ENCODE peak calls at places on chromosome 10, in four cellular contexts. J, K, P and O are unnamed samples.
A peak's percentile ranks its signal among the peaks of the same experiment; 100 is the strongest.

GRCh38 chr10:75440271-75440793 is 8.9 kb downstream of the LRMDA start:
- DNase-seq in J (no peak), K (no peak), P (no peak), O (no peak)

GRCh38 chr10:83908987-83909386 is 230.3 kb upstream of the GHITM start:
- DNase-seq in J (no peak), K (no peak), P (peak; percentile 90), O (no peak)

GRCh38 chr10:125002423-125003145 is 60.7 kb downstream of the ZRANB1 start:
- DNase-seq in J (no peak), K (peak; percentile 13), P (no peak), O (no peak)

GRCh38 chr10:122282253-122282671 is 11.2 kb downstream of the BTBD16 start:
- DNase-seq in J (no peak), K (no peak), P (no peak), O (no peak)

GRCh38 chr10:60803433-60803832 is 25.2 kb downstream of the CDK1 start:
- DNase-seq in J (no peak), K (no peak), P (no peak), O (no peak)

GRCh38 chr10:12709516-12709915 is 292.0 kb downstream of the CCDC3 start:
- DNase-seq in J (no peak), K (no peak), P (no peak), O (no peak)

GRCh38 chr10:70828923-70829322 is 13.2 kb downstream of the SGPL1 start:
- DNase-seq in J (no peak), K (no peak), P (no peak), O (no peak)

GRCh38 chr10:88735661-88736060 is 24.2 kb upstream of the LIPN start:
- DNase-seq in J (no peak), K (no peak), P (no peak), O (no peak)

GRCh38 chr10:114388275-114388674 is 16.0 kb downstream of the AFAP1L2 start:
- DNase-seq in J (no peak), K (no peak), P (no peak), O (no peak)

GRCh38 chr10:97333351-97333600 is 1.3 kb downstream of the FRAT2 start:
- DNase-seq in J (no peak), K (no peak), P (peak; percentile 62), O (no peak)

GRCh38 chr10:12416396-12417090 is 67.2 kb downstream of the CAMK1D start:
- DNase-seq in J (no peak), K (no peak), P (no peak), O (no peak)

GRCh38 chr10:24723788-24724380 is at the start of gene ARHGAP21:
- DNase-seq in J (peak; percentile 20), K (peak; percentile 81), P (peak; percentile 73), O (peak; percentile 78)

GRCh38 chr10:97075961-97076525 is 109.7 kb downstream of the SLIT1 start:
- DNase-seq in J (no peak), K (no peak), P (no peak), O (no peak)

GRCh38 chr10:67539312-67539711 is 156.7 kb downstream of the CTNNA3 start:
- DNase-seq in J (no peak), K (no peak), P (no peak), O (no peak)

GRCh38 chr10:88281592-88282268 is 301.4 kb downstream of the RNLS start:
- DNase-seq in J (no peak), K (no peak), P (no peak), O (no peak)

GRCh38 chr10:21171936-21172773 is 275.0 kb upstream of the NEBL start:
- DNase-seq in J (no peak), K (no peak), P (peak; percentile 14), O (no peak)

GRCh38 chr10:132028706-132029105 is 37.0 kb upstream of the JAKMIP3 start:
- DNase-seq in J (no peak), K (no peak), P (no peak), O (no peak)

GRCh38 chr10:16816142-16816541 is 1.1 kb downstream of the RSU1 start:
- DNase-seq in J (no peak), K (no peak), P (no peak), O (no peak)

GRCh38 chr10:76583711-76584161 is 1053.9 kb downstream of the KCNMA1 start:
- DNase-seq in J (no peak), K (no peak), P (peak; percentile 3), O (no peak)

GRCh38 chr10:124647421-124648130 is 96.6 kb downstream of the FAM53B start:
- DNase-seq in J (peak; percentile 65), K (peak; percentile 76), P (no peak), O (peak; percentile 65)

GRCh38 chr10:18254086-18254485 is 113.9 kb downstream of the CACNB2 start:
- DNase-seq in J (no peak), K (no peak), P (no peak), O (no peak)

DNA sequence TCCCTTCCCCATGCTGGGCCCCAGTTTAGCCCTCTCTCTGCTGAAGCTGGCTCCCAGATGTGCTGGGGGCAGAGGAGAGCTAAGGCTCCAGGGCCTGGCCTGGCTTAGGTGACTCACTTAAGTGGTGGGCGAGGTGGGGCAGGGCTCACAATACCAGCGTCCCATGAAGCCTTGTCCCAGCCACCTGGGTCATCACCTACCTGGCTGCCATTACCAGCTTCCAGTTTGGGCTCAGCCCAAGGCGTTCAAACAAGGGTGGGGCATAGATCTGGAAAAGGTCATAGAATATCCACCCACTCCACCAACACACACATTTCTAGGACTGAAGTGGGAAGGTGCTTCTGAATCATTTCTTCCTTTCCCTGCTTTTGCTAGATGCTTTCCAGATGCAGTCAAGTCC is 8.3 kb downstream of the KAZALD1 start:
- DNase-seq in J (no peak), K (no peak), P (no peak), O (no peak)
- H3K4me1 ChIP-seq in J (peaks cover 18% of the 10 kb centered on the region), K (peaks cover 41% of the 10 kb centered on the region), P (peaks cover 11% of the 10 kb centered on the region), O (peaks cover 42% of the 10 kb centered on the region)

GRCh38 chr10:4931587-4931986 is 31.6 kb upstream of the AKR1C1 start:
- DNase-seq in J (no peak), K (no peak), P (no peak), O (no peak)

GRCh38 chr10:4926400-4926799 is 36.8 kb upstream of the AKR1C1 start:
- DNase-seq in J (no peak), K (no peak), P (no peak), O (no peak)
- TF ChIP-seq CTCF in J (no peak), K (no peak), P (no peak), O (no peak)

GRCh38 chr10:127196955-127197432 is 603 bp upstream of the INSYN2A start:
- DNase-seq in J (no peak), K (no peak), P (no peak), O (no peak)
- H3K27me3 ChIP-seq in J (no peaks in the 10 kb centered on the region), K (peaks cover 21% of the 10 kb centered on the region), P (peaks cover 62% of the 10 kb centered on the region), O (no peaks in the 10 kb centered on the region)

GRCh38 chr10:102799691-102800435 is 37.4 kb downstream of the CYP17A1 start:
- DNase-seq in J (no peak), K (peak; percentile 39), P (no peak), O (no peak)

GRCh38 chr10:102802920-102803534 is 34.2 kb downstream of the CYP17A1 start:
- DNase-seq in J (no peak), K (no peak), P (no peak), O (peak; percentile 61)

GRCh38 chr10:102801496-102801895 is 35.7 kb downstream of the CYP17A1 start:
- DNase-seq in J (no peak), K (no peak), P (no peak), O (no peak)

GRCh38 chr10:102801978-102802377 is 35.2 kb downstream of the CYP17A1 start:
- DNase-seq in J (no peak), K (no peak), P (no peak), O (no peak)

DNA sequence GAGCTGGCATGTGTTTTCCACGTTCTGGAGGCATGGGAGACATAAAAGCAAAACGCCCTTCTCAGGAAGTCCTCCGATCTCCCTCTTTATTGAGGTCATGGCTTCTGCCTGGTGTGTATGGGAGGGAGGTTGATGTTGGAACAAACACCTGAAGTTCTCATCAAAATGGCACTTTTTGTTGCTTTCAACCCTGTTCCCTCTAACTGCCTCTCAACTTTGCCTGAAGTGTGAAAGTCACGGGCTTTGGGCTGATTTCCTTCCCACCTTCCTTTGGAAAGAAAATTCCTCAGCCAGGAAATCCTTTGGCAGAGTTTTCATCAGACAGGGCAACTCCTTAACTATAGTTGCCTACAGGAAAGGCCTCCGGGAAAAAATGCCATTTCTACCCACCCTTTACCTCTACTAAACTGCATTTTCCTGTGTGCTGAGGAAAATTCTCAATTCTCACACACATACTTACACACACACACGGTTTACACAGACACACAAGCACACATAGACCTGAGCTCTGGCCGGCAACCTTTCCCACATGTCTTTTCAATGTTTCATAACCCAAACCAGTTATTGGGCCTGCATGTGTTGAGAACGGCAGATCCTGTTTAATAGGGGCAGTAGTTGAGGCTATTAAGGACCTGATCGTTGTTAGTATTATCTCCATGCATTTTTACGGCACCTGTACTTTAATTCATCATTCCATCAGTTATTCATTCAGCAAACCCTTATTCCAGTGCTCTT is 36.4 kb downstream of the CYP17A1 start:
- DNase-seq in J (no peak), K (no peak), P (no peak), O (no peak)
- H3K4me1 ChIP-seq in J (peaks cover 22% of the 10 kb centered on the region), K (peaks cover 86% of the 10 kb centered on the region), P (peaks cover 10% of the 10 kb centered on the region), O (peaks cover 78% of the 10 kb centered on the region)

DNA sequence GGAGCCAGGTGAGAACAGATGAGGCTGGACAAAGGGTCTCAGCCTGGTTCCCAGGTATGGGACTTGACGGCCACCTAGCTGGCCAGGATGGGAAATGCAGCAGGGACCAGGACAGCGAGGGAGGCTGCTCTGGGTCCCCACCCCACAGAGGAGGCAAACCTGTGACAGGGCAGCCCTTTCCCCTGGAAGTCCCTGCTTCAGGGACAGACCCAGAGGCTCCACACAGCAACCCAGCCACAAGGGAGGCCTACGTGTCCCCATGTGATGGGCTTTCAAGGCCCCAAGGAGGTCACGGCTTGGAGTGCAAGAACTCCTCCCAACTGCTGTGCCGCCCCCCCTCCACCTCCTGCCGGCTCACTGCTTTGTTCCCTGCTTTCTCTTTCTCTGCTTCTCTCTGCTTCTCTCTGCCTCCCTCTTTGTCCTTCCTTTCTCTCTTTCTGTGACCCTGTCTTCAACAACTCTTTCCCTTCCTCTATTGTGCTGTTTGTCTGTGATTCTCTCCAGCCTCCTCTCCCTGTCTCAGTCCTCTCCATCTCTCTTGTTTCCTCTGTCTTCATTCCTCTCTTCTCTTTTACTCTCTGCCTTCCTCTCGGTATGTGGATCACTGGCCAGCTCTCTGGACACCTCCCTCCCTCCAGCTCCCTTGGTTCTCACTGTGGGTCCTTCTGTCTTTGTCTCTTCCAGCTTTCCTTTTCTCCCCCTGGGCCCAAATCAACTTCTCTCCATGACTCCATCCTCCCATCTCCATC is 9.6 kb upstream of the EIF5AL1 start:
- DNase-seq in J (no peak), K (no peak), P (peak; percentile 66), O (peak; percentile 19)
- TF ChIP-seq CTCF in J (no peak), K (peak; percentile 58), P (peak; percentile 60), O (peak; percentile 13)

DNA sequence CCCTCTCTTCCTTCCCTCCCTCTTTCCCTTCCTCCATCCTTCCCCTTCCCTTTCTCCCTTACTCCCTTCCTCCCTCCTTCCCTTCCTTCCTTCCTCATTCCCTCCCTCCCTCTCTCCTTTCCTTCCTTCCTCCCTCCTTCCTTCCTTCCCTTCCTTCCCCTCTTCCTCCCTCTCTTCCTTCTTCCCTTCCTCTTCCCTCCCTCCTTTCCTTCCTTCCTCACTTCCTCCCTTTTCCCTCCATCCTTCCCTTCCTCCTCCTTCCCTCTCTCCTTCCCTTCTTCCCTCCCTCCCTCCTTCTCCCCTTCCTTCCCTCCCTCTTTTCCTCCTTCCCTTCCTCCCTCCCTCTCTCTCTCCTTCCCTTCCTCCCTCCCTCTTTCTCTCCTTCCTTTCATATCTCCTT is 12.7 kb upstream of the SLC18A2 start:
- DNase-seq in J (no peak), K (no peak), P (no peak), O (no peak)
- H3K27me3 ChIP-seq in J (no peaks in the 10 kb centered on the region), K (peaks cover 98% of the 10 kb centered on the region), P (no peaks in the 10 kb centered on the region), O (peaks cover 50% of the 10 kb centered on the region)